ENCODE peak calls at places on chromosomes 13 and 19, in ten cellular contexts. R, E, G, A, V, Z, J, H, Q and D are unnamed samples.

GRCh38 chr19:50204811-50205675 is 1.6 kb downstream of the MYH14 start:
- DNase-seq in G (no peak), A (peak), J (no peak), Z (peak), E (no peak), R (no peak), H (no peak), Q (no peak), V (no peak), D (no peak)

GRCh38 chr13:114248011-114248410 is 13.3 kb downstream of the CDC16 start:
- DNase-seq in E (no peak), G (no peak), V (no peak), A (no peak), J (no peak), R (no peak), Z (no peak), Q (no peak), H (no peak), D (peak)

GRCh38 chr19:35389192-35389861 is 18.5 kb downstream of the GPR42 start:
- DNase-seq in H (no peak), V (no peak), R (no peak), A (no peak), E (no peak), Q (no peak), J (no peak), G (no peak), Z (no peak), D (no peak)

GRCh38 chr13:98014766-98015165 is 61.3 kb downstream of the IPO5 start:
- DNase-seq in H (no peak), R (no peak), A (no peak), V (peak), E (no peak), G (peak), Z (no peak), Q (peak), J (no peak), D (peak)

GRCh38 chr19:5238700-5239099 is 101.9 kb downstream of the PTPRS start:
- DNase-seq in R (no peak), E (no peak), V (no peak), A (no peak), Q (no peak), J (no peak), Z (no peak), H (no peak), G (no peak), D (no peak)

GRCh38 chr13:21949818-21950429 is 279.1 kb downstream of the FGF9 start:
- DNase-seq in R (no peak), H (no peak), J (no peak), Z (no peak), V (no peak), A (no peak), G (no peak), E (no peak), Q (no peak), D (no peak)

GRCh38 chr13:99792079-99792921 is 179.3 kb downstream of the ZIC5 start:
- DNase-seq in J (no peak), E (no peak), V (no peak), A (no peak), Q (no peak), G (no peak), Z (no peak), R (no peak), H (no peak), D (no peak)

GRCh38 chr13:113906566-113906965 is 42.7 kb upstream of the GAS6 start:
- DNase-seq in Z (no peak), J (no peak), E (no peak), R (peak), A (no peak), Q (no peak), V (no peak), H (no peak), G (no peak), D (no peak)

GRCh38 chr13:34748078-34748477 is 194.0 kb upstream of the NBEA start:
- DNase-seq in G (peak), H (no peak), A (no peak), J (no peak), Z (no peak), E (no peak), V (peak), Q (peak), R (peak), D (no peak)

GRCh38 chr13:83881031-83881727 is 1.1 kb downstream of the SLITRK1 start:
- DNase-seq in E (no peak), A (no peak), H (no peak), Q (no peak), V (no peak), G (no peak), R (no peak), Z (no peak), J (no peak), D (peak)

GRCh38 chr13:111367340-111367739 is 46.9 kb downstream of the TEX29 start:
- DNase-seq in Z (no peak), H (no peak), R (no peak), A (no peak), Q (no peak), V (no peak), G (no peak), E (no peak), J (no peak), D (no peak)

GRCh38 chr19:33292595-33293254 is 9.6 kb downstream of the CEBPA start:
- DNase-seq in G (no peak), A (no peak), Z (peak), R (no peak), J (no peak), E (no peak), H (no peak), V (no peak), Q (no peak), D (no peak)

GRCh38 chr13:58855283-58855682 is 1223.7 kb downstream of the PCDH17 start:
- DNase-seq in H (no peak), Q (peak), J (no peak), R (no peak), A (no peak), V (peak), G (no peak), E (no peak), Z (no peak), D (peak)

GRCh38 chr13:59728896-59729545 is 434.7 kb downstream of the DIAPH3 start:
- DNase-seq in E (no peak), H (no peak), J (no peak), Q (no peak), R (no peak), G (no peak), V (no peak), Z (no peak), A (no peak), D (no peak)

GRCh38 chr13:75481176-75482069 is 546 bp downstream of the TBC1D4 start:
- DNase-seq in E (peak), R (peak), Z (peak), A (peak), G (peak), V (peak), H (no peak), J (peak), Q (no peak), D (peak)

GRCh38 chr13:23824355-23824754 is 64.8 kb downstream of the MIPEP start:
- DNase-seq in R (peak), Q (no peak), E (no peak), J (no peak), V (no peak), G (no peak), A (no peak), Z (no peak), H (no peak), D (no peak)

GRCh38 chr13:59176775-59177174 is 987.0 kb downstream of the DIAPH3 start:
- DNase-seq in Q (peak), E (no peak), Z (no peak), V (no peak), J (no peak), R (no peak), G (no peak), A (no peak), H (no peak), D (no peak)

GRCh38 chr13:44627441-44627840 is 51.3 kb upstream of the TSC22D1 start:
- DNase-seq in E (no peak), Q (no peak), R (no peak), H (no peak), J (no peak), G (no peak), Z (no peak), A (no peak), V (no peak), D (no peak)

GRCh38 chr19:23203841-23204344 is 46.3 kb downstream of the ZNF724 start:
- DNase-seq in R (no peak), H (no peak), J (no peak), V (peak), A (no peak), E (no peak), Z (no peak), G (no peak), Q (no peak), D (no peak)

GRCh38 chr19:3975637-3976087 is 4.8 kb upstream of the DAPK3 start:
- DNase-seq in H (no peak), E (no peak), A (no peak), R (no peak), J (no peak), V (no peak), G (no peak), Z (no peak), Q (no peak), D (no peak)

GRCh38 chr19:15316498-15316897 is 15.8 kb downstream of the BRD4 start:
- DNase-seq in Z (no peak), R (no peak), A (no peak), Q (no peak), G (no peak), J (no peak), V (peak), E (no peak), H (no peak), D (peak)

GRCh38 chr19:19662866-19663291 is 597 bp downstream of the ATP13A1 start:
- DNase-seq in Q (no peak), A (no peak), G (no peak), H (no peak), Z (no peak), E (no peak), V (peak), R (no peak), J (no peak), D (no peak)

GRCh38 chr13:57437587-57437986 is 194.0 kb upstream of the PCDH17 start:
- DNase-seq in A (no peak), Q (no peak), E (no peak), R (no peak), G (no peak), J (no peak), Z (no peak), H (no peak), V (no peak), D (no peak)

GRCh38 chr13:107867701-107868661 is 347.4 kb downstream of the LIG4 start:
- DNase-seq in E (no peak), V (peak), H (peak), G (peak), J (no peak), Q (peak), Z (no peak), A (peak), R (no peak), D (peak)

GRCh38 chr19:58386166-58386575 is 898 bp upstream of the RPS5 start:
- DNase-seq in R (no peak), E (no peak), J (no peak), G (no peak), V (no peak), Q (no peak), A (no peak), H (no peak), Z (no peak), D (no peak)

GRCh38 chr13:29503041-29503837 is 92.2 kb downstream of the SLC7A1 start:
- DNase-seq in E (no peak), H (no peak), G (peak), Q (no peak), J (peak), Z (no peak), A (peak), R (no peak), V (no peak), D (peak)

GRCh38 chr13:22114630-22115311 is 443.9 kb downstream of the FGF9 start:
- DNase-seq in J (peak), Z (no peak), E (no peak), Q (no peak), H (no peak), A (no peak), G (no peak), R (no peak), V (no peak), D (no peak)

GRCh38 chr13:59766236-59766635 is 397.5 kb downstream of the DIAPH3 start:
- DNase-seq in Z (no peak), H (no peak), R (no peak), A (no peak), V (no peak), E (no peak), G (no peak), J (no peak), Q (no peak), D (no peak)

GRCh38 chr19:5138606-5139594 is 170.0 kb downstream of the KDM4B start:
- DNase-seq in R (no peak), A (no peak), Z (peak), Q (peak), G (no peak), J (peak), H (no peak), E (peak), V (peak), D (peak)

GRCh38 chr19:8251025-8251472 is 41.9 kb downstream of the CERS4 start:
- DNase-seq in J (no peak), Q (peak), G (peak), A (no peak), E (no peak), H (peak), V (no peak), R (peak), Z (peak), D (no peak)

GRCh38 chr19:17333611-17334413 is 843 bp downstream of the ANO8 start:
- DNase-seq in G (peak), J (peak), A (no peak), E (peak), V (peak), Z (peak), H (no peak), Q (peak), R (no peak), D (peak)

GRCh38 chr19:58468216-58468839 is 1.4 kb downstream of the ZNF324 start:
- DNase-seq in R (no peak), H (no peak), Z (no peak), Q (no peak), G (no peak), A (no peak), V (no peak), E (no peak), J (no peak), D (peak)

GRCh38 chr13:99722931-99723330 is 221.7 kb downstream of the TM9SF2 start:
- DNase-seq in Q (no peak), Z (no peak), H (no peak), A (no peak), G (no peak), V (no peak), R (no peak), E (no peak), J (no peak), D (no peak)

GRCh38 chr19:53868091-53868891 is 608 bp downstream of the MYADM start:
- DNase-seq in J (peak), V (peak), E (no peak), H (no peak), A (no peak), R (peak), Q (peak), G (peak), Z (peak), D (peak)

GRCh38 chr13:43544011-43544410 is 242.8 kb downstream of the ENOX1 start:
- DNase-seq in V (peak), R (no peak), J (no peak), Z (no peak), Q (no peak), H (no peak), E (no peak), G (peak), A (no peak), D (no peak)

GRCh38 chr13:31214379-31214778 is 14.6 kb downstream of the B3GLCT start:
- DNase-seq in G (no peak), H (no peak), R (no peak), Z (no peak), J (no peak), Q (no peak), E (no peak), V (no peak), A (no peak), D (peak)

GRCh38 chr19:47375694-47376588 is 26.8 kb downstream of the DHX34 start:
- DNase-seq in H (no peak), V (no peak), A (no peak), R (no peak), Z (no peak), J (no peak), Q (no peak), E (no peak), G (no peak), D (no peak)

GRCh38 chr19:45336696-45337251 is 3.8 kb upstream of the KLC3 start:
- DNase-seq in R (no peak), H (no peak), Q (no peak), V (no peak), J (no peak), G (no peak), A (no peak), E (no peak), Z (no peak), D (no peak)

GRCh38 chr19:45404557-45405434 is at the start of gene PPP1R13L:
- DNase-seq in G (peak), V (peak), Q (peak), A (peak), R (peak), H (no peak), Z (peak), J (peak), E (peak), D (peak)